ENCODE peak calls at places on chromosomes 2 and 18, in nine cellular contexts. One of them, this sample, is unnamed.

GRCh38 chr18:26103579-26103978 is 13.2 kb upstream of the SS18 start:
- DNase-seq in EL: no peak
- DNase-seq in GM20000: no peak
- DNase-seq in GM19239: no peak
- DNase-seq in SW480: no peak
- DNase-seq in GM12865: peak
- DNase-seq in fibroblast of the aortic adventitia: no peak
- DNase-seq in GM18507: no peak
- DNase-seq in stimulated activated CD4-positive, alpha-beta T cell treated with anti-CD3 and anti-CD28 coated beads, Interleukin-4, amount 100 ng/mL, for 4 hours: peak
- DNase-seq in this sample: peak

GRCh38 chr2:163736433-163737168 is 793 bp upstream of the FIGN start:
- DNase-seq in EL: peak
- DNase-seq in GM20000: peak
- DNase-seq in GM19239: no peak
- DNase-seq in SW480: no peak
- DNase-seq in GM12865: no peak
- DNase-seq in fibroblast of the aortic adventitia: peak
- DNase-seq in GM18507: no peak
- DNase-seq in stimulated activated CD4-positive, alpha-beta T cell treated with anti-CD3 and anti-CD28 coated beads, Interleukin-4, amount 100 ng/mL, for 4 hours: no peak
- DNase-seq in this sample: peak

GRCh38 chr2:54722641-54723299 is 692 bp upstream of the EML6 start:
- DNase-seq in EL: peak
- DNase-seq in GM20000: no peak
- DNase-seq in GM19239: no peak
- DNase-seq in SW480: peak
- DNase-seq in GM12865: peak
- DNase-seq in fibroblast of the aortic adventitia: peak
- DNase-seq in GM18507: no peak
- DNase-seq in stimulated activated CD4-positive, alpha-beta T cell treated with anti-CD3 and anti-CD28 coated beads, Interleukin-4, amount 100 ng/mL, for 4 hours: no peak
- DNase-seq in this sample: peak

GRCh38 chr2:233801357-233802131 is 23.4 kb downstream of the MROH2A start:
- DNase-seq in EL: no peak
- DNase-seq in GM20000: no peak
- DNase-seq in GM19239: no peak
- DNase-seq in SW480: peak
- DNase-seq in GM12865: peak
- DNase-seq in fibroblast of the aortic adventitia: peak
- DNase-seq in GM18507: no peak
- DNase-seq in stimulated activated CD4-positive, alpha-beta T cell treated with anti-CD3 and anti-CD28 coated beads, Interleukin-4, amount 100 ng/mL, for 4 hours: no peak
- DNase-seq in this sample: peak

GRCh38 chr2:163077241-163077640 is 238.7 kb upstream of the KCNH7 start:
- DNase-seq in EL: no peak
- DNase-seq in GM20000: no peak
- DNase-seq in GM19239: no peak
- DNase-seq in SW480: no peak
- DNase-seq in GM12865: no peak
- DNase-seq in fibroblast of the aortic adventitia: no peak
- DNase-seq in GM18507: no peak
- DNase-seq in stimulated activated CD4-positive, alpha-beta T cell treated with anti-CD3 and anti-CD28 coated beads, Interleukin-4, amount 100 ng/mL, for 4 hours: no peak
- DNase-seq in this sample: no peak

GRCh38 chr2:232286011-232286868 is 92.3 kb upstream of the ALPP start:
- DNase-seq in EL: no peak
- DNase-seq in GM20000: no peak
- DNase-seq in GM19239: no peak
- DNase-seq in SW480: no peak
- DNase-seq in GM12865: no peak
- DNase-seq in fibroblast of the aortic adventitia: no peak
- DNase-seq in GM18507: no peak
- DNase-seq in stimulated activated CD4-positive, alpha-beta T cell treated with anti-CD3 and anti-CD28 coated beads, Interleukin-4, amount 100 ng/mL, for 4 hours: no peak
- DNase-seq in this sample: no peak

GRCh38 chr18:58398648-58399398 is 230.1 kb downstream of the ALPK2 start:
- DNase-seq in EL: no peak
- DNase-seq in GM20000: no peak
- DNase-seq in GM19239: no peak
- DNase-seq in SW480: no peak
- DNase-seq in GM12865: no peak
- DNase-seq in fibroblast of the aortic adventitia: no peak
- DNase-seq in GM18507: no peak
- DNase-seq in stimulated activated CD4-positive, alpha-beta T cell treated with anti-CD3 and anti-CD28 coated beads, Interleukin-4, amount 100 ng/mL, for 4 hours: no peak
- DNase-seq in this sample: no peak

GRCh38 chr2:197184959-197185586 is 125.5 kb downstream of the ANKRD44 start:
- DNase-seq in EL: no peak
- DNase-seq in GM20000: no peak
- DNase-seq in GM19239: no peak
- DNase-seq in SW480: no peak
- DNase-seq in GM12865: no peak
- DNase-seq in fibroblast of the aortic adventitia: peak
- DNase-seq in GM18507: no peak
- DNase-seq in stimulated activated CD4-positive, alpha-beta T cell treated with anti-CD3 and anti-CD28 coated beads, Interleukin-4, amount 100 ng/mL, for 4 hours: no peak
- DNase-seq in this sample: no peak

GRCh38 chr2:206396216-206396615 is 47.1 kb upstream of the ADAM23 start:
- DNase-seq in EL: no peak
- DNase-seq in GM20000: no peak
- DNase-seq in GM19239: no peak
- DNase-seq in SW480: no peak
- DNase-seq in GM12865: no peak
- DNase-seq in fibroblast of the aortic adventitia: no peak
- DNase-seq in GM18507: no peak
- DNase-seq in stimulated activated CD4-positive, alpha-beta T cell treated with anti-CD3 and anti-CD28 coated beads, Interleukin-4, amount 100 ng/mL, for 4 hours: no peak
- DNase-seq in this sample: no peak

GRCh38 chr2:85255813-85256581 is 71.8 kb downstream of the TGOLN2 start:
- DNase-seq in EL: peak
- DNase-seq in GM20000: no peak
- DNase-seq in GM19239: no peak
- DNase-seq in SW480: no peak
- DNase-seq in GM12865: no peak
- DNase-seq in fibroblast of the aortic adventitia: peak
- DNase-seq in GM18507: no peak
- DNase-seq in stimulated activated CD4-positive, alpha-beta T cell treated with anti-CD3 and anti-CD28 coated beads, Interleukin-4, amount 100 ng/mL, for 4 hours: no peak
- DNase-seq in this sample: no peak

GRCh38 chr2:236663671-236664101 is 94.1 kb downstream of the ACKR3 start:
- DNase-seq in EL: peak
- DNase-seq in GM20000: no peak
- DNase-seq in GM19239: no peak
- DNase-seq in SW480: peak
- DNase-seq in GM12865: no peak
- DNase-seq in fibroblast of the aortic adventitia: peak
- DNase-seq in GM18507: no peak
- DNase-seq in stimulated activated CD4-positive, alpha-beta T cell treated with anti-CD3 and anti-CD28 coated beads, Interleukin-4, amount 100 ng/mL, for 4 hours: no peak
- DNase-seq in this sample: no peak

GRCh38 chr2:120961396-120961795 is 225.7 kb downstream of the GLI2 start:
- DNase-seq in EL: no peak
- DNase-seq in GM20000: no peak
- DNase-seq in GM19239: no peak
- DNase-seq in SW480: no peak
- DNase-seq in GM12865: no peak
- DNase-seq in fibroblast of the aortic adventitia: no peak
- DNase-seq in GM18507: no peak
- DNase-seq in stimulated activated CD4-positive, alpha-beta T cell treated with anti-CD3 and anti-CD28 coated beads, Interleukin-4, amount 100 ng/mL, for 4 hours: no peak
- DNase-seq in this sample: no peak

GRCh38 chr2:234999740-235000425 is 48.1 kb downstream of the SH3BP4 start:
- DNase-seq in EL: no peak
- DNase-seq in GM20000: no peak
- DNase-seq in GM19239: no peak
- DNase-seq in SW480: no peak
- DNase-seq in GM12865: no peak
- DNase-seq in fibroblast of the aortic adventitia: no peak
- DNase-seq in GM18507: no peak
- DNase-seq in stimulated activated CD4-positive, alpha-beta T cell treated with anti-CD3 and anti-CD28 coated beads, Interleukin-4, amount 100 ng/mL, for 4 hours: no peak
- DNase-seq in this sample: no peak

GRCh38 chr2:57696016-57696415 is 350.6 kb upstream of the VRK2 start:
- DNase-seq in EL: peak
- DNase-seq in GM20000: no peak
- DNase-seq in GM19239: no peak
- DNase-seq in SW480: peak
- DNase-seq in GM12865: no peak
- DNase-seq in fibroblast of the aortic adventitia: no peak
- DNase-seq in GM18507: no peak
- DNase-seq in stimulated activated CD4-positive, alpha-beta T cell treated with anti-CD3 and anti-CD28 coated beads, Interleukin-4, amount 100 ng/mL, for 4 hours: no peak
- DNase-seq in this sample: peak

GRCh38 chr2:178677599-178677998 is 129.6 kb downstream of the TTN start:
- DNase-seq in EL: no peak
- DNase-seq in GM20000: no peak
- DNase-seq in GM19239: no peak
- DNase-seq in SW480: no peak
- DNase-seq in GM12865: no peak
- DNase-seq in fibroblast of the aortic adventitia: no peak
- DNase-seq in GM18507: no peak
- DNase-seq in stimulated activated CD4-positive, alpha-beta T cell treated with anti-CD3 and anti-CD28 coated beads, Interleukin-4, amount 100 ng/mL, for 4 hours: no peak
- DNase-seq in this sample: no peak

GRCh38 chr2:237060518-237061312 is 25.0 kb upstream of the COPS8 start:
- DNase-seq in EL: peak
- DNase-seq in GM20000: peak
- DNase-seq in GM19239: no peak
- DNase-seq in SW480: peak
- DNase-seq in GM12865: peak
- DNase-seq in fibroblast of the aortic adventitia: peak
- DNase-seq in GM18507: no peak
- DNase-seq in stimulated activated CD4-positive, alpha-beta T cell treated with anti-CD3 and anti-CD28 coated beads, Interleukin-4, amount 100 ng/mL, for 4 hours: no peak
- DNase-seq in this sample: peak

GRCh38 chr2:19987936-19988335 is 2.0 kb downstream of the WDR35 start:
- DNase-seq in EL: no peak
- DNase-seq in GM20000: peak
- DNase-seq in GM19239: peak
- DNase-seq in SW480: no peak
- DNase-seq in GM12865: peak
- DNase-seq in fibroblast of the aortic adventitia: no peak
- DNase-seq in GM18507: peak
- DNase-seq in stimulated activated CD4-positive, alpha-beta T cell treated with anti-CD3 and anti-CD28 coated beads, Interleukin-4, amount 100 ng/mL, for 4 hours: no peak
- DNase-seq in this sample: no peak

GRCh38 chr18:74126684-74127482 is 20.8 kb downstream of the FBXO15 start:
- DNase-seq in EL: no peak
- DNase-seq in GM20000: no peak
- DNase-seq in GM19239: no peak
- DNase-seq in SW480: no peak
- DNase-seq in GM12865: no peak
- DNase-seq in fibroblast of the aortic adventitia: no peak
- DNase-seq in GM18507: no peak
- DNase-seq in stimulated activated CD4-positive, alpha-beta T cell treated with anti-CD3 and anti-CD28 coated beads, Interleukin-4, amount 100 ng/mL, for 4 hours: no peak
- DNase-seq in this sample: no peak

GRCh38 chr2:2758793-2759367 is 427.8 kb upstream of the MYT1L start:
- DNase-seq in EL: no peak
- DNase-seq in GM20000: no peak
- DNase-seq in GM19239: no peak
- DNase-seq in SW480: no peak
- DNase-seq in GM12865: no peak
- DNase-seq in fibroblast of the aortic adventitia: no peak
- DNase-seq in GM18507: no peak
- DNase-seq in stimulated activated CD4-positive, alpha-beta T cell treated with anti-CD3 and anti-CD28 coated beads, Interleukin-4, amount 100 ng/mL, for 4 hours: no peak
- DNase-seq in this sample: no peak

GRCh38 chr2:160214461-160215055 is 14.5 kb upstream of the ITGB6 start:
- DNase-seq in EL: peak
- DNase-seq in GM20000: no peak
- DNase-seq in GM19239: no peak
- DNase-seq in SW480: peak
- DNase-seq in GM12865: no peak
- DNase-seq in fibroblast of the aortic adventitia: peak
- DNase-seq in GM18507: no peak
- DNase-seq in stimulated activated CD4-positive, alpha-beta T cell treated with anti-CD3 and anti-CD28 coated beads, Interleukin-4, amount 100 ng/mL, for 4 hours: no peak
- DNase-seq in this sample: peak